ENCODE peak calls at places on chromosomes 16 and 17, in five cellular contexts. B, R, Z, V and X are unnamed samples.

GRCh38 chr16:9033125-9033830 is 58.2 kb upstream of the HAPSTR1 start:
- DNase-seq in R (peak; percentile 35), Z (no peak), V (peak; percentile 40), B (no peak), X (no peak)

GRCh38 chr17:74954665-74955421 is 17.7 kb downstream of the HID1 start:
- DNase-seq in Z (no peak), V (no peak), B (no peak), R (no peak), X (no peak)

GRCh38 chr17:38579934-38580333 is 25.8 kb downstream of the SRCIN1 start:
- DNase-seq in V (no peak), Z (no peak), B (no peak), R (no peak), X (no peak)

GRCh38 chr17:82876149-82876548 is 36.3 kb upstream of the ZNF750 start:
- DNase-seq in V (no peak), Z (no peak), B (no peak), R (no peak), X (no peak)

GRCh38 chr17:76940738-76941350 is 72.6 kb downstream of the MGAT5B start:
- DNase-seq in Z (no peak), R (no peak), B (no peak), V (no peak), X (no peak)

GRCh38 chr17:33929181-33929724 is 325.8 kb upstream of the CCL2 start:
- DNase-seq in R (no peak), V (no peak), B (no peak), Z (no peak), X (no peak)

GRCh38 chr17:59786536-59787319 is 79.3 kb downstream of the VMP1 start:
- DNase-seq in R (peak; percentile 59), V (no peak), B (no peak), Z (peak; percentile 59), X (peak; percentile 65)

GRCh38 chr16:27228621-27229501 is 25.5 kb downstream of the KDM8 start:
- DNase-seq in B (no peak), V (no peak), Z (no peak), R (no peak), X (peak; percentile 61)

GRCh38 chr17:35051579-35052239 is 11.8 kb downstream of the RFFL start:
- DNase-seq in Z (no peak), B (no peak), R (no peak), V (no peak), X (no peak)

DNA sequence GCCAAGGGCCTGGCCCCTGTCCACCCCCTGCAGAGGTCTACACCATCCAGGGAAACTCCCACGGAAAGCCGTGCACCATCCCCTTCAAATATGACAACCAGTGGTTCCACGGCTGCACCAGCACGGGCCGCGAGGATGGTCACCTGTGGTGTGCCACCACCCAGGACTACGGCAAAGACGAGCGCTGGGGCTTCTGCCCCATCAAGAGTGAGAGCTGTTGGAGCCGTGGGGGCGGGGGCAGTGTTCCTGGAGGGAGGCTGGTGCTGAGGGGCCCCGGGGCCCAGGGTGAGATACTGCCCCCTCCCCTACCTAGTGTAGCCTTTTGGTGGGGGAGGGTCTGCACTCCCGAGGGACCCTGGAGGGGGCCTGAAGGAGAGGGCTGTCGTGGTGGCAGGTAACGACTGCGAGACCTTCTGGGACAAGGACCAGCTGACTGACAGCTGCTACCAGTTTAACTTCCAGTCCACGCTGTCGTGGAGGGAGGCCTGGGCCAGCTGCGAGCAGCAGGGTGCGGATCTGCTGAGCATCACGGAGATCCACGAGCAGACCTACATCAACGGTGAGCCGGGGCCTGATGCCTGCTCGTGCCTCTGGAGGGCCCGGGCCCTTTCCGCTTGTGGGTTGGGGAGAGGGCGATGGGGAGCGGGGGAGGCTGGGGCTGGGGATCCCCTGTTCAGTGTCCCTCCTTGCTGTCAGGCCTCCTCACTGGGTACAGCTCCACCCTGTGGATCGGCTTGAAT is 38.8 kb downstream of the MRC2 start:
- DNase-seq in Z (no peak), V (no peak), B (no peak), R (no peak), X (no peak)
- TF ChIP-seq CTCF in Z (no peak), V (no peak), B (no peak), R (no peak), X (no peak)

DNA sequence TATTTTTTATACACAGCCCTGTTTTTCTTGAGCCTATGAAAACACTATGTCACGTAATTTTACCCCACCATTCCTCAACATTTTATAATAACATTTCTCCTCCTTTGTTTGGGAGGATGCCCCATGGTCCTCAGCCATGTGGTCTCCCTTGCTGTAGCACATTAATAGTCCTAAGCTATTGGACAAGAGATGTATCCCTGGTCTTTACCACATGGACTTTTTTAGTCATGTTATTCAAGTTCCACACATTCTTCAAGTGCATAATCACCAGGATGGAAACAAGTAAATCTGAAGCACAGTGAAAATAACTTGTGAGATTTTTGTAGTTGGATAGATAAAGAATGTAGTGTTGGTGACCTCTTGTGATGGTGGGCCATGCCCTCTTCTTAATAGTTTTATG is 2.1 kb upstream of the KRTAP2-3 start:
- DNase-seq in R (no peak), Z (no peak), B (no peak), V (no peak), X (no peak)
- TF ChIP-seq CTCF in R (no peak), Z (no peak), B (no peak), V (no peak), X (no peak)

GRCh38 chr16:3256876-3257465 is 538 bp upstream of the MEFV start:
- DNase-seq in B (no peak), R (no peak), V (no peak), Z (no peak), X (no peak)
- TF ChIP-seq CTCF in B (no peak), R (no peak), V (no peak), Z (no peak), X (no peak)

DNA sequence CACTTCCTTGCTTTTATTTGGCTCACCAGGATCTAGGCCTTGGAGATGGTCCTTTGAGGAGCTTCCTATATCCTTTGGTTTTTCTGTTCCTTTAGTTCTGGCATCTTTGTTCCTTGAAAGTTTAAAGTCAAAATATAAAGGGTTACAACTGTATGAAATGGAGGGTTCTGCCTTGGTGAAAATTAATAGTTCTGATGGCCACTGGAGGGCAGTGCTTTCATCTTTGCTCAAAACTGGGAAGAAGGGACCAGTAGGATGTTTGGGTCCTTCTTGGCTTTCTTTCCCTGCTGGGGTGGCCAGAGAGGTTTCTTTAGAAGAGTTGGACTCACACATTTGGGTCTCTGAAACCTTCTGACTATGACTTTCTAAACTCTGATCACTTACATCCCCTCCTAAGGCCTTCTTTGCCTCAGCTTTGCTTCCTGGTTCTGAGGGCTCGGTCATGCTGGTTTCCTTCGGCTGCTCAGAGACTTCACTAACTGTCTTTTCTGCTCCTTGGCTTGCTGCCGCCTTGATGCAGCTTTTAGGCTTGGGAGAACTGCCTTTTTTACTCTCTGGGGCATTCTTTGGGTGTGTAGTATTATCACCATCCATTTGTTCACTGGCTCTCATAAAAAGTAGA is 10.9 kb upstream of the ITGA2B start:
- DNase-seq in V (no peak), Z (no peak), B (no peak), R (no peak), X (no peak)
- TF ChIP-seq CTCF in V (peak; percentile 61), Z (peak; percentile 9), B (peak; percentile 54), R (no peak), X (peak; percentile 51)

GRCh38 chr17:64502809-64503208 is 3.3 kb downstream of the DDX5 start:
- DNase-seq in B (no peak), Z (no peak), R (no peak), V (no peak), X (no peak)
- TF ChIP-seq CTCF in B (no peak), Z (no peak), R (no peak), V (no peak), X (no peak)

DNA sequence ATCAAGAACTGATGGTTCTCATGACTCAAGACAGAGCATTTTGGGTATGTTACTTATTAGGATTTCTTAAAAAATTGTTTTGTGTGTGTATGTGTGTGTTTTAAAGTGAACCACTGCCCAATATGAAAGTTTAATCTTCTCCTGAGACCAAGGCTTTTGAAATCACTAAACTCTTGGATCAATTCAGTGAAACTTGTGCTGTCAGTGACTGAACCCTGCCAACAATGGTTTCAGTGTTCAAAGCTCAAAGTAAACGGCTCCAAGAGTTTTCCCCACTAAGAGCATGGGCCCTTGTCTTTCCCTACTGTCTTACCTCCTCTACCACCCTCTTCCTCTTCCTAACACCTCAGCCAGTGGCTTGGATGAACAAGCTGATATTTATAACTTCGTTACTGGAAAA is 22.0 kb downstream of the NFE2L1 start:
- DNase-seq in B (no peak), R (no peak), Z (no peak), V (no peak), X (no peak)
- TF ChIP-seq CTCF in B (no peak), R (no peak), Z (no peak), V (no peak), X (no peak)

GRCh38 chr17:29567362-29568330 is 809 bp upstream of the ABHD15 start:
- DNase-seq in V (peak; percentile 53), R (peak; percentile 56), Z (no peak), B (peak; percentile 52), X (peak; percentile 71)
- TF ChIP-seq CTCF in V (peak; percentile 47), R (peak; percentile 27), Z (peak; percentile 49), B (peak; percentile 47), X (peak; percentile 52)

DNA sequence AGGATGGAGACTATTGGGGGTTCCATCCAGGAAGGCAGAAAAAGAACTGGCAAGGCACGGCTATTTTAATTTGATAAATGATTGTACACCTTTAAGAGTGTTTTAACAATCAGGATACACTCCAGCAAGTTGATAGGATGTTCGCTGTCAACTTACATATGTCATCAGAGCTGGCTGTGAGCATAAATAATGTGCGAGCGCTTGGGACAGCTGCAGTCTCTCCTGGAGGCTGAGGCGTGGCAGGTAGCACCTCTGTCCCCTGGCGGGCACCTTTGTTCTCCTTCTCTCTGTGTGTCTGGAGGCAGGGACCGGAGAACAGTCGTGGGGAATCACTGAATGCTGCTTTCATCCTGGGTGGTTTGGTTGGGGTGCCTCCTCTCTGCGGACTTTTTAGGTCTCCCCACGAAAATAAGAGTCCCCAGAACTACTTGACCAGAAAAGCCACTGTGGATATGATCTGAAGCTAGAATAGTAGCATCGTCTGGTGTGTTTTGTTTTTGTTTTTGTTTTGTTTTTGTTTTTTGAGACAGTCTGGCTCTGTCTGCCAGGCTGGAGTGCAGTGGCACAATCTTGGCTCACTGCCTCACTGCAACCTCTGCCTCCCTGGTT is 9.4 kb downstream of the BAHCC1 start:
- DNase-seq in B (no peak), R (no peak), Z (no peak), V (no peak), X (no peak)
- TF ChIP-seq CTCF in B (no peak), R (no peak), Z (no peak), V (no peak), X (no peak)